ENCODE peak calls at places on chromosome 19, in five cellular contexts. R, T, B, L and G are unnamed samples.

GRCh38 chr19:17948474-17948966 is 15.7 kb downstream of the CCDC124 start:
- DNase-seq in R (no peak), T (no peak), B (no peak), L (no peak), G (no peak)

GRCh38 chr19:44807652-44808462 is 1.0 kb upstream of the BCAM start:
- DNase-seq in R (peak; percentile 29), T (peak; percentile 64), B (peak; percentile 83), L (peak; percentile 95), G (no peak)

GRCh38 chr19:489418-490196 is 6.7 kb upstream of the MADCAM1 start:
- DNase-seq in R (no peak), T (no peak), B (peak; percentile 70), L (peak; percentile 63), G (no peak)

GRCh38 chr19:12092065-12092867 is 27.7 kb downstream of the ZNF844 start:
- DNase-seq in R (peak; percentile 90), T (peak; percentile 80), B (no peak), L (peak; percentile 97), G (peak; percentile 31)

GRCh38 chr19:31518626-31519025 is 169.4 kb upstream of the TSHZ3 start:
- DNase-seq in R (no peak), T (no peak), B (no peak), L (peak; percentile 91), G (no peak)

GRCh38 chr19:46076951-46077814 is 36.4 kb upstream of the IGFL4 start:
- DNase-seq in R (no peak), T (peak; percentile 88), B (peak; percentile 90), L (peak; percentile 94), G (peak; percentile 88)

GRCh38 chr19:35509018-35509652 is 4.3 kb downstream of the DMKN start:
- DNase-seq in R (no peak), T (no peak), B (no peak), L (peak; percentile 88), G (peak; percentile 56)

GRCh38 chr19:13718733-13719132 is 45.6 kb upstream of the MRI1 start:
- DNase-seq in R (peak; percentile 37), T (peak; percentile 31), B (peak; percentile 28), L (peak; percentile 62), G (no peak)

GRCh38 chr19:27657271-27658051 is 1555.5 kb downstream of the UQCRFS1 start:
- DNase-seq in R (no peak), T (no peak), B (no peak), L (no peak), G (no peak)

GRCh38 chr19:18496980-18497256 is 25.0 kb downstream of the ELL start:
- DNase-seq in R (no peak), T (no peak), B (no peak), L (no peak), G (no peak)

GRCh38 chr19:8079988-8080387 is 27.4 kb downstream of the CCL25 start:
- DNase-seq in R (no peak), T (no peak), B (no peak), L (no peak), G (no peak)

GRCh38 chr19:45391871-45392665 is 12.8 kb downstream of the PPP1R13L start:
- DNase-seq in R (no peak), T (no peak), B (no peak), L (no peak), G (no peak)

GRCh38 chr19:13526552-13526951 is 20.3 kb upstream of the CACNA1A start:
- DNase-seq in R (no peak), T (no peak), B (no peak), L (peak; percentile 71), G (peak; percentile 34)

GRCh38 chr19:7863157-7863970 is 10.8 kb downstream of the PRR36 start:
- DNase-seq in R (no peak), T (no peak), B (no peak), L (peak; percentile 57), G (no peak)

GRCh38 chr19:28103916-28104315 is 1109.0 kb downstream of the UQCRFS1 start:
- DNase-seq in R (no peak), T (peak; percentile 48), B (no peak), L (peak; percentile 89), G (no peak)

GRCh38 chr19:2274937-2275535 is 6.9 kb downstream of the PEAK3 start:
- DNase-seq in R (peak; percentile 60), T (no peak), B (peak; percentile 89), L (peak; percentile 89), G (peak; percentile 84)

GRCh38 chr19:47447470-47448359 is 24.0 kb downstream of the SLC8A2 start:
- DNase-seq in R (peak; percentile 36), T (peak; percentile 82), B (peak; percentile 97), L (peak; percentile 92), G (peak; percentile 24)

GRCh38 chr19:51293571-51294210 is 17.8 kb upstream of the IGLON5 start:
- DNase-seq in R (no peak), T (no peak), B (no peak), L (peak; percentile 46), G (no peak)

GRCh38 chr19:13300421-13301030 is 150.3 kb downstream of the IER2 start:
- DNase-seq in R (no peak), T (no peak), B (no peak), L (no peak), G (no peak)

GRCh38 chr19:54124393-54124792 is 8.8 kb downstream of the PRPF31 start:
- DNase-seq in R (no peak), T (no peak), B (no peak), L (no peak), G (no peak)

GRCh38 chr19:54127688-54128440 is 9.7 kb upstream of the CNOT3 start:
- DNase-seq in R (no peak), T (no peak), B (no peak), L (no peak), G (no peak)

GRCh38 chr19:54128441-54128725 is 9.2 kb upstream of the CNOT3 start:
- DNase-seq in R (no peak), T (no peak), B (no peak), L (no peak), G (no peak)

GRCh38 chr19:54123682-54124081 is 8.1 kb downstream of the PRPF31 start:
- DNase-seq in R (no peak), T (no peak), B (no peak), L (no peak), G (no peak)

DNA sequence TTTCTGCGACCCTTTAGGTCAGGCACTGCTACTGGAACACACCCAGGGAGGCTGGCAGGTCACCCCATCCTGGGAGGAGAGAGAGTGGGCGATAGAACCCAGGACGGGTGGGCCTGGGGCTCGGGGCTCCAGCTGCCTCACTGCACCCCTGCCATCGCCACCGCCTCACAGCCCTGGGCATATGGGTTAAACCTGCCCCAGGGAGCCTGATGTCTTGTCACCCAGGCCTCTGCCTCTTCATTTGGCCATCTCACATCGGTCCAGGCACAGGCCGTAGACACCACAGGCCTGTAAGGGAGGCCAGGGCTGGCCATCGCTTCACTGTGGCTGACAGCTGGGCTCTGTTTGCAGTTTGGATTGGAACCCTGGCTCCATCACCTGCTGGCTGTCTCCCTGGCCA is 10.2 kb downstream of the PRPF31 start:
- DNase-seq in R (no peak), T (no peak), B (no peak), L (no peak), G (no peak)
- H3K36me3 ChIP-seq in R (peaks cover 81% of the 10 kb centered on the region), T (peaks cover 87% of the 10 kb centered on the region), B (no peaks in the 10 kb centered on the region), L (peaks cover 16% of the 10 kb centered on the region), G (peaks cover 59% of the 10 kb centered on the region)

GRCh38 chr19:38268539-38268938 is 4.2 kb downstream of the SPINT2 start:
- DNase-seq in R (no peak), T (no peak), B (no peak), L (no peak), G (no peak)
- H3K36me3 ChIP-seq in R (no peaks in the 10 kb centered on the region), T (no peaks in the 10 kb centered on the region), B (no peaks in the 10 kb centered on the region), L (no peaks in the 10 kb centered on the region), G (no peaks in the 10 kb centered on the region)

GRCh38 chr19:11025997-11026396 is 63.3 kb upstream of the LDLR start:
- DNase-seq in R (no peak), T (no peak), B (no peak), L (no peak), G (no peak)
- H3K36me3 ChIP-seq in R (peaks cover 66% of the 10 kb centered on the region), T (peaks cover 98% of the 10 kb centered on the region), B (peaks cover 17% of the 10 kb centered on the region), L (peaks cover 44% of the 10 kb centered on the region), G (peaks cover 92% of the 10 kb centered on the region)

DNA sequence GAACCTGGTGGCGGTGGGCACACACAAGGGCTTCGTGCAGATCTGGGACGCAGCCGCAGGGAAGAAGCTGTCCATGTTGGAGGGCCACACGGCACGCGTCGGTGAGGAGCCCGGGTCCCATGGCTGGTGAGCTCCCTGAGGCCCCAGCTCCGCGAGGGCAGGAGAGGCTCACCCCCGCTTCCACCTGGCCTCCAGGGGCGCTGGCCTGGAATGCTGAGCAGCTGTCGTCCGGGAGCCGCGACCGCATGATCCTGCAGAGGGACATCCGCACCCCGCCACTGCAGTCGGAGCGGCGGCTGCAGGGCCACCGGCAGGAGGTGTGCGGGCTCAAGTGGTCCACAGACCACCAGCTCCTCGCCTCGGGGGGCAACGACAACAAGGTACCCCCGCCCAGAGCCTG is 7.3 kb upstream of the TEKTIP1 start:
- DNase-seq in R (no peak), T (no peak), B (no peak), L (no peak), G (no peak)
- H3K36me3 ChIP-seq in R (peaks cover 53% of the 10 kb centered on the region), T (peaks cover 84% of the 10 kb centered on the region), B (peaks cover 4% of the 10 kb centered on the region), L (peaks cover 13% of the 10 kb centered on the region), G (peaks cover 64% of the 10 kb centered on the region)